ENCODE peak calls at places on chromosomes 3 and 15, in nine cellular contexts. One of them, this sample, is unnamed.

GRCh38 chr3:195467641-195468390 is 25.0 kb upstream of the ACAP2 start:
- DNase-seq in pancreas: no peak
- DNase-seq in AG10803: peak; percentile 60
- DNase-seq in BJ: peak; percentile 19
- DNase-seq in OCI-LY7: no peak
- DNase-seq in AG09309: peak; percentile 29
- DNase-seq in spleen: no peak
- DNase-seq in dorsolateral prefrontal cortex: no peak
- DNase-seq in SK-N-SH: no peak
- DNase-seq in this sample: no peak

GRCh38 chr3:10625307-10625706 is 119.9 kb upstream of the ATP2B2 start:
- DNase-seq in pancreas: no peak
- DNase-seq in AG10803: no peak
- DNase-seq in BJ: no peak
- DNase-seq in OCI-LY7: no peak
- DNase-seq in AG09309: no peak
- DNase-seq in spleen: peak; percentile 38
- DNase-seq in dorsolateral prefrontal cortex: no peak
- DNase-seq in SK-N-SH: no peak
- DNase-seq in this sample: no peak

GRCh38 chr3:54858386-54858785 is 69.5 kb downstream of the LRTM1 start:
- DNase-seq in pancreas: no peak
- DNase-seq in AG10803: peak; percentile 84
- DNase-seq in BJ: no peak
- DNase-seq in OCI-LY7: no peak
- DNase-seq in AG09309: no peak
- DNase-seq in spleen: no peak
- DNase-seq in dorsolateral prefrontal cortex: no peak
- DNase-seq in SK-N-SH: no peak
- DNase-seq in this sample: no peak

GRCh38 chr15:90782450-90782849 is 65.3 kb downstream of the BLM start:
- DNase-seq in pancreas: no peak
- DNase-seq in AG10803: no peak
- DNase-seq in BJ: no peak
- DNase-seq in OCI-LY7: no peak
- DNase-seq in AG09309: no peak
- DNase-seq in spleen: no peak
- DNase-seq in dorsolateral prefrontal cortex: no peak
- DNase-seq in SK-N-SH: no peak
- DNase-seq in this sample: no peak

GRCh38 chr3:126108689-126109075 is 24.8 kb upstream of the SLC41A3 start:
- DNase-seq in pancreas: no peak
- DNase-seq in AG10803: no peak
- DNase-seq in BJ: no peak
- DNase-seq in OCI-LY7: no peak
- DNase-seq in AG09309: no peak
- DNase-seq in spleen: no peak
- DNase-seq in dorsolateral prefrontal cortex: no peak
- DNase-seq in SK-N-SH: no peak
- DNase-seq in this sample: no peak

GRCh38 chr15:64979252-64979710 is 10.4 kb downstream of the SPG21 start:
- DNase-seq in pancreas: no peak
- DNase-seq in AG10803: no peak
- DNase-seq in BJ: no peak
- DNase-seq in OCI-LY7: no peak
- DNase-seq in AG09309: no peak
- DNase-seq in spleen: no peak
- DNase-seq in dorsolateral prefrontal cortex: no peak
- DNase-seq in SK-N-SH: no peak
- DNase-seq in this sample: no peak

GRCh38 chr3:43866529-43867353 is 176.0 kb downstream of the ABHD5 start:
- DNase-seq in pancreas: no peak
- DNase-seq in AG10803: peak; percentile 98
- DNase-seq in BJ: peak; percentile 65
- DNase-seq in OCI-LY7: no peak
- DNase-seq in AG09309: peak; percentile 89
- DNase-seq in spleen: peak; percentile 6
- DNase-seq in dorsolateral prefrontal cortex: no peak
- DNase-seq in SK-N-SH: no peak
- DNase-seq in this sample: no peak

GRCh38 chr3:127822166-127822835 is at the start of gene MGLL:
- DNase-seq in pancreas: no peak
- DNase-seq in AG10803: peak; percentile 42
- DNase-seq in BJ: no peak
- DNase-seq in OCI-LY7: no peak
- DNase-seq in AG09309: no peak
- DNase-seq in spleen: peak; percentile 82
- DNase-seq in dorsolateral prefrontal cortex: peak; percentile 37
- DNase-seq in SK-N-SH: peak; percentile 78
- DNase-seq in this sample: no peak

GRCh38 chr3:149085828-149086231 is 503 bp downstream of the HLTF start:
- DNase-seq in pancreas: no peak
- DNase-seq in AG10803: peak; percentile 27
- DNase-seq in BJ: no peak
- DNase-seq in OCI-LY7: peak; percentile 55
- DNase-seq in AG09309: no peak
- DNase-seq in spleen: peak; percentile 77
- DNase-seq in dorsolateral prefrontal cortex: no peak
- DNase-seq in SK-N-SH: no peak
- DNase-seq in this sample: no peak

GRCh38 chr3:65638301-65638700 is 400.4 kb downstream of the MAGI1 start:
- DNase-seq in pancreas: no peak
- DNase-seq in AG10803: no peak
- DNase-seq in BJ: no peak
- DNase-seq in OCI-LY7: no peak
- DNase-seq in AG09309: no peak
- DNase-seq in spleen: no peak
- DNase-seq in dorsolateral prefrontal cortex: no peak
- DNase-seq in SK-N-SH: no peak
- DNase-seq in this sample: no peak

GRCh38 chr3:160106905-160107861 is 118.0 kb upstream of the C3orf80 start:
- DNase-seq in pancreas: peak; percentile 25
- DNase-seq in AG10803: no peak
- DNase-seq in BJ: no peak
- DNase-seq in OCI-LY7: no peak
- DNase-seq in AG09309: no peak
- DNase-seq in spleen: no peak
- DNase-seq in dorsolateral prefrontal cortex: no peak
- DNase-seq in SK-N-SH: no peak
- DNase-seq in this sample: no peak

GRCh38 chr3:118548434-118548833 is 486.2 kb downstream of the IGSF11 start:
- DNase-seq in pancreas: no peak
- DNase-seq in AG10803: no peak
- DNase-seq in BJ: no peak
- DNase-seq in OCI-LY7: no peak
- DNase-seq in AG09309: no peak
- DNase-seq in spleen: no peak
- DNase-seq in dorsolateral prefrontal cortex: no peak
- DNase-seq in SK-N-SH: no peak
- DNase-seq in this sample: no peak

GRCh38 chr15:79018960-79019359 is 71.6 kb downstream of the RASGRF1 start:
- DNase-seq in pancreas: no peak
- DNase-seq in AG10803: no peak
- DNase-seq in BJ: no peak
- DNase-seq in OCI-LY7: no peak
- DNase-seq in AG09309: no peak
- DNase-seq in spleen: no peak
- DNase-seq in dorsolateral prefrontal cortex: no peak
- DNase-seq in SK-N-SH: no peak
- DNase-seq in this sample: no peak

GRCh38 chr3:14672588-14672987 is 2.4 kb upstream of the C3orf20 start:
- DNase-seq in pancreas: no peak
- DNase-seq in AG10803: no peak
- DNase-seq in BJ: no peak
- DNase-seq in OCI-LY7: no peak
- DNase-seq in AG09309: no peak
- DNase-seq in spleen: no peak
- DNase-seq in dorsolateral prefrontal cortex: no peak
- DNase-seq in SK-N-SH: no peak
- DNase-seq in this sample: no peak

GRCh38 chr15:78790027-78790426 is 21.2 kb downstream of the ADAMTS7 start:
- DNase-seq in pancreas: no peak
- DNase-seq in AG10803: no peak
- DNase-seq in BJ: no peak
- DNase-seq in OCI-LY7: no peak
- DNase-seq in AG09309: no peak
- DNase-seq in spleen: no peak
- DNase-seq in dorsolateral prefrontal cortex: no peak
- DNase-seq in SK-N-SH: no peak
- DNase-seq in this sample: no peak

GRCh38 chr3:114664006-114664405 is 370.2 kb downstream of the TIGIT start:
- DNase-seq in pancreas: no peak
- DNase-seq in AG10803: no peak
- DNase-seq in BJ: no peak
- DNase-seq in OCI-LY7: no peak
- DNase-seq in AG09309: no peak
- DNase-seq in spleen: no peak
- DNase-seq in dorsolateral prefrontal cortex: no peak
- DNase-seq in SK-N-SH: no peak
- DNase-seq in this sample: no peak

GRCh38 chr3:114660124-114660523 is 366.3 kb downstream of the TIGIT start:
- DNase-seq in pancreas: no peak
- DNase-seq in AG10803: peak; percentile 66
- DNase-seq in BJ: peak; percentile 41
- DNase-seq in OCI-LY7: no peak
- DNase-seq in AG09309: no peak
- DNase-seq in spleen: no peak
- DNase-seq in dorsolateral prefrontal cortex: no peak
- DNase-seq in SK-N-SH: no peak
- DNase-seq in this sample: no peak

GRCh38 chr3:114660808-114661207 is 367.0 kb downstream of the TIGIT start:
- DNase-seq in pancreas: no peak
- DNase-seq in AG10803: no peak
- DNase-seq in BJ: no peak
- DNase-seq in OCI-LY7: no peak
- DNase-seq in AG09309: no peak
- DNase-seq in spleen: no peak
- DNase-seq in dorsolateral prefrontal cortex: no peak
- DNase-seq in SK-N-SH: peak; percentile 18
- DNase-seq in this sample: no peak

GRCh38 chr3:114659109-114660081 is 365.6 kb downstream of the TIGIT start:
- DNase-seq in pancreas: no peak
- DNase-seq in AG10803: peak; percentile 39
- DNase-seq in BJ: no peak
- DNase-seq in OCI-LY7: no peak
- DNase-seq in AG09309: no peak
- DNase-seq in spleen: no peak
- DNase-seq in dorsolateral prefrontal cortex: no peak
- DNase-seq in SK-N-SH: no peak
- DNase-seq in this sample: no peak
- TF ChIP-seq CTCF in pancreas: no peak
- TF ChIP-seq CTCF in AG10803: no peak
- TF ChIP-seq CTCF in BJ: no peak
- TF ChIP-seq CTCF in OCI-LY7: no peak
- TF ChIP-seq CTCF in AG09309: no peak
- TF ChIP-seq CTCF in spleen: no peak
- TF ChIP-seq CTCF in dorsolateral prefrontal cortex: no peak
- TF ChIP-seq CTCF in SK-N-SH: no peak
- TF ChIP-seq CTCF in this sample: no peak

DNA sequence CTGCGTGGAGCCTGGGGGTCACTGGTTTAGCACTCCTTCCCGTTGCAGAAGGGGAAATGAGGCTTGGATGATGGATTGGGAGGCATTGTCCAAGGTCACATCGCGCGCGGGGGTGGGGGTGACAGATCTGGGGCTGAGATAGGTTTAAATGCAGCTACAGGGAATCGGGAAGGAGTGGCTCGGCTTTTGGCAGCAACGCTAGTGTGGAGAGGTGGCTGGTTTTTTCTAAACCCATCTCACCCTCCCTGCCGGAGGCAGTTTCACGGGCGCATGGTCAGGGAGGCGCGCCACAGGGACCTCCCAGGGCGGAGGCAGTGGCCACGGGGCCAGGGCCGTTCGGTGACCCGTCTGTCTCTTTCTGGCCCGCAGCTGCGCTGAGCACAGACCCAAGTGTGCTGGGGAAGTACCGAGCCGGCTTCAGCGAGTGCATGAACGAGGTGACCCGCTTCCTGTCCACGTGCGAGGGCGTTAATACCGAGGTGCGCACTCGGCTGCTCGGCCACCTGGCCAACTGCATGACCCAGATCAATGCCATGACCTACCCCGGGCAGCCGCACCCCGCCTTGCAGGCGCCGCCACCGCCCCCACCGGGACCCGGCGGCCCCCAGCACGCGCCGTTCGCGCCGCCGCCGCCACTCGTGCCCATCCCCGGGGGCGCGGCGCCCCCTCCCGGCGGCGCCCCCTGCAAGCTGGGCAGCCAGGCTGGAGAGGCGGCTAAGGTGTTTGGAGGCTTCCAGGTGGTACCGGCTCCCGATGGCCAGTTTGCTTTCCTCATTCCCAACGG is 1.6 kb downstream of the HES1 start:
- DNase-seq in pancreas: peak; percentile 83
- DNase-seq in AG10803: peak; percentile 57
- DNase-seq in BJ: no peak
- DNase-seq in OCI-LY7: peak; percentile 75
- DNase-seq in AG09309: no peak
- DNase-seq in spleen: peak; percentile 94
- DNase-seq in dorsolateral prefrontal cortex: peak; percentile 31
- DNase-seq in SK-N-SH: peak; percentile 74
- DNase-seq in this sample: no peak
- TF ChIP-seq CTCF in pancreas: no peak
- TF ChIP-seq CTCF in AG10803: no peak
- TF ChIP-seq CTCF in BJ: peak; percentile 36
- TF ChIP-seq CTCF in OCI-LY7: peak; percentile 73
- TF ChIP-seq CTCF in AG09309: peak; percentile 33
- TF ChIP-seq CTCF in spleen: peak; percentile 28
- TF ChIP-seq CTCF in dorsolateral prefrontal cortex: peak; percentile 47
- TF ChIP-seq CTCF in SK-N-SH: peak; percentile 43
- TF ChIP-seq CTCF in this sample: peak; percentile 76

DNA sequence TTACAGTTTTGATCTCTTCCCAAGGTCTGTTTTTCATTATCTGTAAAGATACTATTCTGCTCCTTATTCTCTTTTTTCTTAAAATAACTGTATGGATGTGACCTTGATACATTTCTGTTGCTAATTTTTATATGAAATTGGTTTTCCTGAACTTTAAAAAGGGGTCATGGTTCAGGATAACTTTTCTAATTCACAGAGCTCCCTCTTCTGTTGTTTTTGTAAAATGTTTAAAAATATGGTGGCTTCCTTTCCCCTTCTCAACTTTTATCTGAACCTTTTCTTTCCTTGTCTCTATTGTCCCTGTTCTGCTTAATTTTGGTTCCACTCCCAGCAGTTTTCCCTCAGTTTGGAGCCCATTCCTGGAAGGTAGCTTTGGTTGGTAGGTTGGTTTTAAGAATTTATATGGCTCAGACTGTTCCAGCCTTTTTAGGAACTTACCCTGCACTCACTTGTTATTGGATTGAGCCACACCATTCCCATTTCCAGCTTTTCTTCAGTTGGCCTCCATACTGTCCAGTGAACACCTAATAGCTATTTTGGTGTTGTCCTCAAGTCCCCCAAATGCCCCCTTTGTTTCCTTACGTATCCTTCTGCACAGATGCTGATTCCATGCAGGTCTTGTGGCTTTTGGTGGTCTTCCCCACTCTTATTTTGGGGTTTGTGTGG is 70.3 kb downstream of the SLMAP start:
- DNase-seq in pancreas: no peak
- DNase-seq in AG10803: peak; percentile 9
- DNase-seq in BJ: no peak
- DNase-seq in OCI-LY7: no peak
- DNase-seq in AG09309: no peak
- DNase-seq in spleen: no peak
- DNase-seq in dorsolateral prefrontal cortex: no peak
- DNase-seq in SK-N-SH: no peak
- DNase-seq in this sample: no peak
- TF ChIP-seq CTCF in pancreas: no peak
- TF ChIP-seq CTCF in AG10803: peak; percentile 45
- TF ChIP-seq CTCF in BJ: no peak
- TF ChIP-seq CTCF in OCI-LY7: peak; percentile 68
- TF ChIP-seq CTCF in AG09309: peak; percentile 23
- TF ChIP-seq CTCF in spleen: no peak
- TF ChIP-seq CTCF in dorsolateral prefrontal cortex: no peak
- TF ChIP-seq CTCF in SK-N-SH: peak; percentile 55
- TF ChIP-seq CTCF in this sample: peak; percentile 76

GRCh38 chr3:123143669-123144411 is 57.9 kb upstream of the SEC22A start:
- DNase-seq in pancreas: peak; percentile 22
- DNase-seq in AG10803: peak; percentile 12
- DNase-seq in BJ: no peak
- DNase-seq in OCI-LY7: no peak
- DNase-seq in AG09309: no peak
- DNase-seq in spleen: peak; percentile 38
- DNase-seq in dorsolateral prefrontal cortex: no peak
- DNase-seq in SK-N-SH: no peak
- DNase-seq in this sample: peak; percentile 43
- TF ChIP-seq CTCF in pancreas: no peak
- TF ChIP-seq CTCF in AG10803: no peak
- TF ChIP-seq CTCF in BJ: no peak
- TF ChIP-seq CTCF in OCI-LY7: no peak
- TF ChIP-seq CTCF in AG09309: no peak
- TF ChIP-seq CTCF in spleen: no peak
- TF ChIP-seq CTCF in dorsolateral prefrontal cortex: no peak
- TF ChIP-seq CTCF in SK-N-SH: no peak
- TF ChIP-seq CTCF in this sample: no peak

This sample was measured in chondrocyte.